ENCODE peak calls at places on chromosomes 2 and 18, in nine cellular contexts. M is CD8-positive, alpha-beta memory T cell; X is posterior cingulate gyrus; G is T-helper 9 cell; I is keratinocyte; E is activated CD4-positive, CD25-positive, alpha-beta regulatory T cell; T is EL; K is ovary; Q is CD4-positive, alpha-beta memory T cell. W is an unnamed sample.

GRCh38 chr2:457287-457686 is 169.4 kb upstream of the ALKAL2 start:
- DNase-seq in G (no peak), Q (no peak), T (no peak), K (no peak), I (no peak), X (no peak), E (no peak), M (no peak), W (no peak)

GRCh38 chr2:119753041-119753929 is 6.4 kb upstream of the PTPN4 start:
- DNase-seq in K (no peak), X (no peak), M (no peak), G (no peak), T (peak; percentile 47), Q (peak; percentile 47), E (no peak), I (no peak), W (peak; percentile 41)

GRCh38 chr2:225920621-225921020 is 521.1 kb downstream of the NYAP2 start:
- DNase-seq in I (no peak), T (no peak), X (no peak), G (no peak), M (no peak), K (no peak), E (no peak), Q (no peak), W (no peak)

GRCh38 chr2:149597050-149598013 is 9.8 kb upstream of the MMADHC start:
- DNase-seq in I (peak; percentile 71), T (peak; percentile 90), K (peak; percentile 18), M (no peak), X (no peak), G (peak; percentile 7), E (no peak), Q (peak; percentile 68), W (peak; percentile 54)

GRCh38 chr2:237264480-237265219 is 149.3 kb downstream of the COL6A3 start:
- DNase-seq in G (no peak), X (peak; percentile 38), K (no peak), E (no peak), M (no peak), T (peak; percentile 90), I (no peak), Q (no peak), W (no peak)

GRCh38 chr18:49742563-49743295 is 70.6 kb downstream of the ACAA2 start:
- DNase-seq in E (no peak), M (no peak), T (no peak), I (no peak), K (no peak), Q (no peak), G (no peak), X (no peak), W (no peak)

GRCh38 chr2:218259099-218259921 is 1.5 kb upstream of the GPBAR1 start:
- DNase-seq in Q (no peak), E (no peak), K (no peak), M (no peak), T (peak; percentile 82), X (peak; percentile 48), G (no peak), I (no peak), W (no peak)

GRCh38 chr2:143824796-143825195 is 695.1 kb downstream of the ZEB2 start:
- DNase-seq in I (no peak), K (no peak), X (no peak), Q (no peak), G (no peak), M (no peak), T (no peak), E (no peak), W (no peak)

GRCh38 chr2:44510246-44510645 is 148.5 kb downstream of the CAMKMT start:
- DNase-seq in E (no peak), K (no peak), M (no peak), I (no peak), Q (no peak), G (no peak), X (no peak), T (no peak), W (no peak)

GRCh38 chr2:152445791-152446201 is 110.8 kb downstream of the FMNL2 start:
- DNase-seq in X (no peak), G (no peak), T (peak; percentile 90), K (no peak), I (peak; percentile 61), M (no peak), Q (no peak), E (no peak), W (no peak)

GRCh38 chr18:36905560-36905959 is 76.6 kb downstream of the KIAA1328 start:
- DNase-seq in T (no peak), K (no peak), M (no peak), X (no peak), G (no peak), I (no peak), E (no peak), Q (no peak), W (no peak)

GRCh38 chr18:75314117-75314516 is 103.5 kb downstream of the TSHZ1 start:
- DNase-seq in I (no peak), M (no peak), G (no peak), X (no peak), T (no peak), E (no peak), K (no peak), Q (no peak), W (no peak)

GRCh38 chr2:186751790-186752189 is 57.9 kb downstream of the FAM171B start:
- DNase-seq in T (no peak), M (no peak), X (no peak), K (no peak), E (no peak), I (no peak), Q (no peak), G (no peak), W (no peak)

GRCh38 chr18:48640566-48641270 is 101.9 kb downstream of the CTIF start:
- DNase-seq in X (no peak), G (no peak), K (no peak), E (no peak), M (no peak), T (peak; percentile 65), Q (no peak), I (no peak), W (no peak)

GRCh38 chr2:65387017-65387416 is 45.4 kb downstream of the SPRED2 start:
- DNase-seq in X (no peak), E (no peak), M (no peak), K (no peak), I (no peak), Q (no peak), T (no peak), G (no peak), W (no peak)

GRCh38 chr18:48674198-48674721 is 135.4 kb downstream of the CTIF start:
- DNase-seq in K (peak; percentile 32), M (no peak), Q (no peak), X (no peak), T (peak; percentile 51), E (no peak), I (no peak), G (no peak), W (no peak)

GRCh38 chr2:219968685-219969345 is 341.4 kb downstream of the SLC4A3 start:
- DNase-seq in K (no peak), I (peak; percentile 97), X (no peak), M (no peak), G (no peak), T (peak; percentile 94), E (no peak), Q (no peak), W (peak; percentile 22)

GRCh38 chr18:49853436-49853835 is 40.1 kb upstream of the ACAA2 start:
- DNase-seq in E (no peak), T (no peak), Q (no peak), I (no peak), G (no peak), K (no peak), M (no peak), X (no peak), W (no peak)

GRCh38 chr2:230209422-230210051 is 10.2 kb downstream of the SP110 start:
- DNase-seq in E (no peak), K (no peak), Q (no peak), M (no peak), G (no peak), T (no peak), I (no peak), X (no peak), W (no peak)

GRCh38 chr2:71884303-71885042 is 263.2 kb downstream of the CYP26B1 start:
- DNase-seq in M (no peak), Q (no peak), G (no peak), X (no peak), T (peak; percentile 75), K (no peak), E (no peak), I (no peak), W (no peak)

GRCh38 chr2:20559277-20559676 is 91.6 kb downstream of the HS1BP3 start:
- DNase-seq in M (no peak), K (no peak), G (no peak), X (no peak), T (no peak), Q (no peak), E (no peak), I (no peak), W (no peak)

GRCh38 chr2:28547906-28548600 is 52.2 kb downstream of the PLB1 start:
- DNase-seq in G (no peak), K (no peak), E (no peak), Q (peak; percentile 19), X (no peak), T (no peak), I (no peak), M (peak; percentile 15), W (no peak)

GRCh38 chr2:161825429-161825828 is 201.2 kb downstream of the SLC4A10 start:
- DNase-seq in I (no peak), M (no peak), Q (no peak), X (no peak), G (no peak), E (no peak), K (no peak), T (no peak), W (no peak)

GRCh38 chr2:9215680-9216079 is 9.1 kb downstream of the ASAP2 start:
- DNase-seq in I (no peak), G (no peak), X (no peak), T (no peak), M (no peak), K (no peak), Q (no peak), E (no peak), W (no peak)

GRCh38 chr2:10234013-10234306 is 68.7 kb upstream of the HPCAL1 start:
- DNase-seq in E (no peak), M (no peak), G (no peak), Q (no peak), I (no peak), K (no peak), X (no peak), T (no peak), W (no peak)

GRCh38 chr2:27582129-27582694 is 630 bp upstream of the ZNF512 start:
- DNase-seq in X (no peak), E (no peak), M (no peak), K (peak; percentile 28), Q (no peak), G (no peak), I (no peak), T (no peak), W (no peak)

GRCh38 chr2:46216213-46216612 is 81.0 kb upstream of the EPAS1 start:
- DNase-seq in Q (no peak), M (no peak), G (no peak), I (peak; percentile 57), T (peak; percentile 59), E (no peak), K (no peak), X (no peak), W (no peak)

GRCh38 chr2:3193423-3194330 is 183.9 kb downstream of the EIPR1 start:
- DNase-seq in G (no peak), M (no peak), Q (no peak), I (no peak), T (no peak), E (no peak), X (no peak), K (no peak), W (no peak)

GRCh38 chr2:232363784-232364615 is 14.6 kb upstream of the ALPP start:
- DNase-seq in X (no peak), M (no peak), I (no peak), E (no peak), K (no peak), T (no peak), G (no peak), Q (peak; percentile 20), W (no peak)

GRCh38 chr2:215722125-215722524 is 286.3 kb upstream of the FN1 start:
- DNase-seq in E (no peak), Q (no peak), I (no peak), M (no peak), G (no peak), K (no peak), X (no peak), T (no peak), W (no peak)

GRCh38 chr18:55338955-55339662 is 248.9 kb downstream of the TCF4 start:
- DNase-seq in E (no peak), X (no peak), T (peak; percentile 11), M (no peak), Q (no peak), I (no peak), K (no peak), G (no peak), W (no peak)